ENCODE peak calls at places on chromosomes 11 and 22, in five cellular contexts. V is B cell, Z is NCI-H1694, T is iris pigment epithelial cell, O is amygdala. K is an unnamed sample.

GRCh38 chr11:561148-562003 is 606 bp downstream of the RASSF7 start:
- DNase-seq in V (no peak), Z (no peak), T (peak), O (no peak), K (no peak)

GRCh38 chr11:65355776-65356393 is 1.3 kb downstream of the TIGD3 start:
- DNase-seq in V (no peak), Z (no peak), T (peak), O (no peak), K (peak)

GRCh38 chr11:103488579-103488978 is 379.4 kb downstream of the DYNC2H1 start:
- DNase-seq in V (no peak), Z (no peak), T (no peak), O (no peak), K (no peak)

GRCh38 chr11:68735125-68735524 is 16.2 kb downstream of the TESMIN start:
- DNase-seq in V (no peak), Z (no peak), T (no peak), O (no peak), K (no peak)

GRCh38 chr22:45170001-45170466 is 6.3 kb downstream of the NUP50 start:
- DNase-seq in V (no peak), Z (no peak), T (peak), O (no peak), K (no peak)

GRCh38 chr11:126538071-126538470 is 182.6 kb downstream of the ST3GAL4 start:
- DNase-seq in V (no peak), Z (no peak), T (no peak), O (no peak), K (no peak)

GRCh38 chr11:72328366-72329224 is 84.6 kb upstream of the PHOX2A start:
- DNase-seq in V (no peak), Z (no peak), T (peak), O (no peak), K (peak)

GRCh38 chr11:103344886-103345285 is 235.7 kb downstream of the DYNC2H1 start:
- DNase-seq in V (no peak), Z (no peak), T (no peak), O (no peak), K (no peak)

GRCh38 chr22:19622061-19622441 is 92.3 kb upstream of the SEPTIN5 start:
- DNase-seq in V (peak), Z (no peak), T (no peak), O (no peak), K (no peak)

GRCh38 chr11:45332486-45332934 is 46.4 kb upstream of the SYT13 start:
- DNase-seq in V (no peak), Z (peak), T (peak), O (no peak), K (peak)

GRCh38 chr11:23540101-23540561 is 679.9 kb upstream of the CCDC179 start:
- DNase-seq in V (no peak), Z (peak), T (peak), O (no peak), K (peak)

GRCh38 chr11:47345890-47346563 is 6.5 kb downstream of the MYBPC3 start:
- DNase-seq in V (no peak), Z (no peak), T (no peak), O (no peak), K (no peak)

GRCh38 chr11:16430674-16431073 is 74.3 kb upstream of the SOX6 start:
- DNase-seq in V (no peak), Z (no peak), T (no peak), O (no peak), K (no peak)

GRCh38 chr22:40498454-40499186 is 128.2 kb downstream of the SGSM3 start:
- DNase-seq in V (no peak), Z (no peak), T (peak), O (no peak), K (peak)

GRCh38 chr11:106032861-106033260 is 10.8 kb upstream of the MSANTD4 start:
- DNase-seq in V (no peak), Z (no peak), T (peak), O (no peak), K (peak)

GRCh38 chr11:102592634-102593581 is 32.2 kb downstream of the MMP20 start:
- DNase-seq in V (no peak), Z (no peak), T (peak), O (no peak), K (peak)

GRCh38 chr11:112320668-112321067 is 60.0 kb upstream of the PLET1 start:
- DNase-seq in V (no peak), Z (no peak), T (peak), O (no peak), K (peak)

GRCh38 chr11:18310800-18311340 is 11.1 kb downstream of the HPS5 start:
- DNase-seq in V (no peak), Z (no peak), T (peak), O (no peak), K (peak)

GRCh38 chr11:124483422-124483821 is 37.9 kb upstream of the OR8B8 start:
- DNase-seq in V (no peak), Z (no peak), T (no peak), O (no peak), K (no peak)

GRCh38 chr11:111069076-111069475 is 176.4 kb upstream of the POU2AF2 start:
- DNase-seq in V (no peak), Z (no peak), T (peak), O (no peak), K (peak)

GRCh38 chr11:126963603-126964353 is 36.8 kb downstream of the KIRREL3 start:
- DNase-seq in V (no peak), Z (no peak), T (no peak), O (no peak), K (no peak)

GRCh38 chr22:42695294-42695693 is 25.4 kb downstream of the A4GALT start:
- DNase-seq in V (no peak), Z (no peak), T (no peak), O (no peak), K (no peak)

GRCh38 chr11:662689-663274 is 25.7 kb downstream of the DRD4 start:
- DNase-seq in V (peak), Z (no peak), T (peak), O (peak), K (peak)

GRCh38 chr22:50441428-50441993 is 33.3 kb downstream of the SBF1 start:
- DNase-seq in V (no peak), Z (no peak), T (no peak), O (no peak), K (no peak)

GRCh38 chr11:7575841-7576451 is 62.1 kb downstream of the PPFIBP2 start:
- DNase-seq in V (no peak), Z (no peak), T (peak), O (no peak), K (no peak)

K was measured in choroid plexus epithelial cell.